ENCODE peak calls at places on chromosomes 3 and 15, in ten cellular contexts. One of them, this sample, is unnamed.

GRCh38 chr3:130915567-130916292 is 21.8 kb downstream of the ATP2C1 start:
- DNase-seq in occipital lobe: no peak
- DNase-seq in SIG-M5: no peak
- DNase-seq in activated CD4-positive, alpha-beta T cell treated with anti-CD3 and anti-CD28 coated beads, Interleukin-2, amount 10 ng/mL, durations not matched to agents 7 days and 5 days: no peak
- DNase-seq in T-helper 9 cell: no peak
- DNase-seq in GDM1: no peak
- DNase-seq in T-helper 1 cell: no peak
- DNase-seq in NCI-H1436: no peak
- DNase-seq in NCI-H510A treated with DMSO at 0.1 percent for 48 hours: no peak
- DNase-seq in stomach: no peak
- DNase-seq in this sample: no peak

GRCh38 chr15:53573091-53573490 is 186.4 kb downstream of the WDR72 start:
- DNase-seq in activated CD4-positive, alpha-beta T cell treated with anti-CD3 and anti-CD28 coated beads, Interleukin-2, amount 10 ng/mL, durations not matched to agents 7 days and 5 days: no peak
- DNase-seq in stomach: no peak
- DNase-seq in T-helper 1 cell: no peak
- DNase-seq in NCI-H1436: no peak
- DNase-seq in SIG-M5: no peak
- DNase-seq in NCI-H510A treated with DMSO at 0.1 percent for 48 hours: no peak
- DNase-seq in GDM1: no peak
- DNase-seq in occipital lobe: no peak
- DNase-seq in T-helper 9 cell: no peak
- DNase-seq in this sample: no peak

GRCh38 chr15:38598749-38599148 is 34.1 kb upstream of the RASGRP1 start:
- DNase-seq in T-helper 1 cell: no peak
- DNase-seq in NCI-H510A treated with DMSO at 0.1 percent for 48 hours: no peak
- DNase-seq in activated CD4-positive, alpha-beta T cell treated with anti-CD3 and anti-CD28 coated beads, Interleukin-2, amount 10 ng/mL, durations not matched to agents 7 days and 5 days: no peak
- DNase-seq in occipital lobe: no peak
- DNase-seq in SIG-M5: no peak
- DNase-seq in GDM1: no peak
- DNase-seq in stomach: no peak
- DNase-seq in T-helper 9 cell: no peak
- DNase-seq in NCI-H1436: no peak
- DNase-seq in this sample: no peak

GRCh38 chr15:65323071-65323511 is 18.6 kb downstream of the RNU5B-1 start:
- DNase-seq in NCI-H510A treated with DMSO at 0.1 percent for 48 hours: no peak
- DNase-seq in GDM1: no peak
- DNase-seq in activated CD4-positive, alpha-beta T cell treated with anti-CD3 and anti-CD28 coated beads, Interleukin-2, amount 10 ng/mL, durations not matched to agents 7 days and 5 days: no peak
- DNase-seq in occipital lobe: no peak
- DNase-seq in stomach: no peak
- DNase-seq in NCI-H1436: peak; percentile 23
- DNase-seq in T-helper 1 cell: no peak
- DNase-seq in T-helper 9 cell: no peak
- DNase-seq in SIG-M5: no peak
- DNase-seq in this sample: no peak

GRCh38 chr15:90610220-90610619 is 80.5 kb downstream of the CRTC3 start:
- DNase-seq in occipital lobe: no peak
- DNase-seq in GDM1: no peak
- DNase-seq in stomach: no peak
- DNase-seq in T-helper 1 cell: no peak
- DNase-seq in SIG-M5: no peak
- DNase-seq in NCI-H510A treated with DMSO at 0.1 percent for 48 hours: no peak
- DNase-seq in activated CD4-positive, alpha-beta T cell treated with anti-CD3 and anti-CD28 coated beads, Interleukin-2, amount 10 ng/mL, durations not matched to agents 7 days and 5 days: no peak
- DNase-seq in NCI-H1436: no peak
- DNase-seq in T-helper 9 cell: no peak
- DNase-seq in this sample: no peak

GRCh38 chr15:82139823-82140268 is 94.0 kb upstream of the MEX3B start:
- DNase-seq in NCI-H510A treated with DMSO at 0.1 percent for 48 hours: peak; percentile 23
- DNase-seq in stomach: no peak
- DNase-seq in occipital lobe: no peak
- DNase-seq in activated CD4-positive, alpha-beta T cell treated with anti-CD3 and anti-CD28 coated beads, Interleukin-2, amount 10 ng/mL, durations not matched to agents 7 days and 5 days: no peak
- DNase-seq in GDM1: peak; percentile 11
- DNase-seq in NCI-H1436: no peak
- DNase-seq in SIG-M5: no peak
- DNase-seq in T-helper 9 cell: no peak
- DNase-seq in T-helper 1 cell: no peak
- DNase-seq in this sample: peak; percentile 37

GRCh38 chr3:118089563-118089962 is 945.1 kb downstream of the IGSF11 start:
- DNase-seq in SIG-M5: no peak
- DNase-seq in stomach: no peak
- DNase-seq in GDM1: no peak
- DNase-seq in T-helper 1 cell: no peak
- DNase-seq in occipital lobe: no peak
- DNase-seq in activated CD4-positive, alpha-beta T cell treated with anti-CD3 and anti-CD28 coated beads, Interleukin-2, amount 10 ng/mL, durations not matched to agents 7 days and 5 days: no peak
- DNase-seq in NCI-H510A treated with DMSO at 0.1 percent for 48 hours: no peak
- DNase-seq in NCI-H1436: no peak
- DNase-seq in T-helper 9 cell: no peak
- DNase-seq in this sample: no peak

GRCh38 chr15:63388511-63388910 is 6.9 kb upstream of the CA12 start:
- DNase-seq in activated CD4-positive, alpha-beta T cell treated with anti-CD3 and anti-CD28 coated beads, Interleukin-2, amount 10 ng/mL, durations not matched to agents 7 days and 5 days: no peak
- DNase-seq in T-helper 1 cell: no peak
- DNase-seq in SIG-M5: no peak
- DNase-seq in NCI-H510A treated with DMSO at 0.1 percent for 48 hours: peak; percentile 58
- DNase-seq in T-helper 9 cell: no peak
- DNase-seq in stomach: no peak
- DNase-seq in GDM1: no peak
- DNase-seq in NCI-H1436: no peak
- DNase-seq in occipital lobe: no peak
- DNase-seq in this sample: no peak

GRCh38 chr15:60223161-60223560 is 174.6 kb downstream of the ANXA2 start:
- DNase-seq in NCI-H510A treated with DMSO at 0.1 percent for 48 hours: peak; percentile 21
- DNase-seq in occipital lobe: no peak
- DNase-seq in T-helper 9 cell: no peak
- DNase-seq in activated CD4-positive, alpha-beta T cell treated with anti-CD3 and anti-CD28 coated beads, Interleukin-2, amount 10 ng/mL, durations not matched to agents 7 days and 5 days: no peak
- DNase-seq in NCI-H1436: no peak
- DNase-seq in T-helper 1 cell: no peak
- DNase-seq in GDM1: no peak
- DNase-seq in SIG-M5: no peak
- DNase-seq in stomach: no peak
- DNase-seq in this sample: no peak

GRCh38 chr15:63362196-63362595 is 19.4 kb downstream of the CA12 start:
- DNase-seq in occipital lobe: no peak
- DNase-seq in GDM1: no peak
- DNase-seq in activated CD4-positive, alpha-beta T cell treated with anti-CD3 and anti-CD28 coated beads, Interleukin-2, amount 10 ng/mL, durations not matched to agents 7 days and 5 days: no peak
- DNase-seq in T-helper 9 cell: no peak
- DNase-seq in stomach: peak; percentile 79
- DNase-seq in NCI-H510A treated with DMSO at 0.1 percent for 48 hours: no peak
- DNase-seq in T-helper 1 cell: no peak
- DNase-seq in NCI-H1436: no peak
- DNase-seq in SIG-M5: no peak
- DNase-seq in this sample: no peak

GRCh38 chr3:180548050-180548449 is 53.9 kb upstream of the TTC14 start:
- DNase-seq in NCI-H1436: no peak
- DNase-seq in SIG-M5: no peak
- DNase-seq in stomach: no peak
- DNase-seq in T-helper 1 cell: no peak
- DNase-seq in T-helper 9 cell: no peak
- DNase-seq in GDM1: no peak
- DNase-seq in NCI-H510A treated with DMSO at 0.1 percent for 48 hours: no peak
- DNase-seq in activated CD4-positive, alpha-beta T cell treated with anti-CD3 and anti-CD28 coated beads, Interleukin-2, amount 10 ng/mL, durations not matched to agents 7 days and 5 days: no peak
- DNase-seq in occipital lobe: no peak
- DNase-seq in this sample: no peak

GRCh38 chr3:132161608-132162007 is 126.8 kb upstream of the CPNE4 start:
- DNase-seq in activated CD4-positive, alpha-beta T cell treated with anti-CD3 and anti-CD28 coated beads, Interleukin-2, amount 10 ng/mL, durations not matched to agents 7 days and 5 days: no peak
- DNase-seq in NCI-H1436: no peak
- DNase-seq in GDM1: no peak
- DNase-seq in NCI-H510A treated with DMSO at 0.1 percent for 48 hours: no peak
- DNase-seq in SIG-M5: no peak
- DNase-seq in T-helper 9 cell: no peak
- DNase-seq in occipital lobe: no peak
- DNase-seq in stomach: no peak
- DNase-seq in T-helper 1 cell: no peak
- DNase-seq in this sample: no peak

GRCh38 chr3:46052531-46052930 is 25.2 kb upstream of the XCR1 start:
- DNase-seq in stomach: no peak
- DNase-seq in occipital lobe: no peak
- DNase-seq in T-helper 9 cell: no peak
- DNase-seq in SIG-M5: no peak
- DNase-seq in NCI-H1436: no peak
- DNase-seq in T-helper 1 cell: no peak
- DNase-seq in GDM1: no peak
- DNase-seq in activated CD4-positive, alpha-beta T cell treated with anti-CD3 and anti-CD28 coated beads, Interleukin-2, amount 10 ng/mL, durations not matched to agents 7 days and 5 days: no peak
- DNase-seq in NCI-H510A treated with DMSO at 0.1 percent for 48 hours: no peak
- DNase-seq in this sample: no peak

GRCh38 chr15:63052961-63053698 is 10.6 kb downstream of the TPM1 start:
- DNase-seq in T-helper 9 cell: no peak
- DNase-seq in SIG-M5: no peak
- DNase-seq in occipital lobe: no peak
- DNase-seq in stomach: peak; percentile 42
- DNase-seq in T-helper 1 cell: no peak
- DNase-seq in activated CD4-positive, alpha-beta T cell treated with anti-CD3 and anti-CD28 coated beads, Interleukin-2, amount 10 ng/mL, durations not matched to agents 7 days and 5 days: no peak
- DNase-seq in GDM1: no peak
- DNase-seq in NCI-H510A treated with DMSO at 0.1 percent for 48 hours: no peak
- DNase-seq in NCI-H1436: no peak
- DNase-seq in this sample: peak; percentile 44

GRCh38 chr3:15502616-15503015 is 18.9 kb downstream of the COLQ start:
- DNase-seq in activated CD4-positive, alpha-beta T cell treated with anti-CD3 and anti-CD28 coated beads, Interleukin-2, amount 10 ng/mL, durations not matched to agents 7 days and 5 days: no peak
- DNase-seq in SIG-M5: no peak
- DNase-seq in T-helper 1 cell: no peak
- DNase-seq in T-helper 9 cell: no peak
- DNase-seq in GDM1: no peak
- DNase-seq in stomach: no peak
- DNase-seq in NCI-H1436: no peak
- DNase-seq in occipital lobe: no peak
- DNase-seq in NCI-H510A treated with DMSO at 0.1 percent for 48 hours: no peak
- DNase-seq in this sample: no peak

GRCh38 chr3:136559896-136560295 is 192.3 kb downstream of the STAG1 start:
- DNase-seq in T-helper 1 cell: no peak
- DNase-seq in stomach: no peak
- DNase-seq in T-helper 9 cell: no peak
- DNase-seq in occipital lobe: no peak
- DNase-seq in NCI-H510A treated with DMSO at 0.1 percent for 48 hours: no peak
- DNase-seq in GDM1: no peak
- DNase-seq in SIG-M5: no peak
- DNase-seq in activated CD4-positive, alpha-beta T cell treated with anti-CD3 and anti-CD28 coated beads, Interleukin-2, amount 10 ng/mL, durations not matched to agents 7 days and 5 days: no peak
- DNase-seq in NCI-H1436: no peak
- DNase-seq in this sample: no peak

GRCh38 chr15:78054518-78054917 is 23.0 kb downstream of the TBC1D2B start:
- DNase-seq in T-helper 1 cell: no peak
- DNase-seq in occipital lobe: no peak
- DNase-seq in T-helper 9 cell: no peak
- DNase-seq in activated CD4-positive, alpha-beta T cell treated with anti-CD3 and anti-CD28 coated beads, Interleukin-2, amount 10 ng/mL, durations not matched to agents 7 days and 5 days: no peak
- DNase-seq in stomach: no peak
- DNase-seq in NCI-H510A treated with DMSO at 0.1 percent for 48 hours: no peak
- DNase-seq in GDM1: no peak
- DNase-seq in SIG-M5: no peak
- DNase-seq in NCI-H1436: no peak
- DNase-seq in this sample: no peak

GRCh38 chr3:183388213-183388612 is 40.2 kb downstream of the MCF2L2 start:
- DNase-seq in NCI-H510A treated with DMSO at 0.1 percent for 48 hours: no peak
- DNase-seq in GDM1: no peak
- DNase-seq in SIG-M5: no peak
- DNase-seq in T-helper 9 cell: no peak
- DNase-seq in activated CD4-positive, alpha-beta T cell treated with anti-CD3 and anti-CD28 coated beads, Interleukin-2, amount 10 ng/mL, durations not matched to agents 7 days and 5 days: no peak
- DNase-seq in occipital lobe: no peak
- DNase-seq in stomach: no peak
- DNase-seq in T-helper 1 cell: no peak
- DNase-seq in NCI-H1436: no peak
- DNase-seq in this sample: no peak

GRCh38 chr3:126338796-126339241 is 18.4 kb downstream of the KLF15 start:
- DNase-seq in SIG-M5: no peak
- DNase-seq in stomach: peak; percentile 24
- DNase-seq in occipital lobe: no peak
- DNase-seq in NCI-H1436: no peak
- DNase-seq in activated CD4-positive, alpha-beta T cell treated with anti-CD3 and anti-CD28 coated beads, Interleukin-2, amount 10 ng/mL, durations not matched to agents 7 days and 5 days: no peak
- DNase-seq in T-helper 9 cell: no peak
- DNase-seq in GDM1: no peak
- DNase-seq in T-helper 1 cell: no peak
- DNase-seq in NCI-H510A treated with DMSO at 0.1 percent for 48 hours: no peak
- DNase-seq in this sample: no peak

GRCh38 chr15:77163806-77164384 is 93.0 kb upstream of the TSPAN3 start:
- DNase-seq in stomach: no peak
- DNase-seq in occipital lobe: no peak
- DNase-seq in T-helper 9 cell: no peak
- DNase-seq in NCI-H510A treated with DMSO at 0.1 percent for 48 hours: no peak
- DNase-seq in activated CD4-positive, alpha-beta T cell treated with anti-CD3 and anti-CD28 coated beads, Interleukin-2, amount 10 ng/mL, durations not matched to agents 7 days and 5 days: no peak
- DNase-seq in NCI-H1436: no peak
- DNase-seq in GDM1: no peak
- DNase-seq in T-helper 1 cell: no peak
- DNase-seq in SIG-M5: no peak
- DNase-seq in this sample: no peak

GRCh38 chr3:150061288-150062018 is 90.8 kb upstream of the PFN2 start:
- DNase-seq in activated CD4-positive, alpha-beta T cell treated with anti-CD3 and anti-CD28 coated beads, Interleukin-2, amount 10 ng/mL, durations not matched to agents 7 days and 5 days: no peak
- DNase-seq in T-helper 9 cell: no peak
- DNase-seq in NCI-H510A treated with DMSO at 0.1 percent for 48 hours: no peak
- DNase-seq in occipital lobe: no peak
- DNase-seq in T-helper 1 cell: no peak
- DNase-seq in stomach: no peak
- DNase-seq in SIG-M5: no peak
- DNase-seq in GDM1: no peak
- DNase-seq in NCI-H1436: no peak
- DNase-seq in this sample: no peak

GRCh38 chr15:46365612-46366011 is 730.8 kb downstream of the SQOR start:
- DNase-seq in GDM1: no peak
- DNase-seq in T-helper 1 cell: no peak
- DNase-seq in activated CD4-positive, alpha-beta T cell treated with anti-CD3 and anti-CD28 coated beads, Interleukin-2, amount 10 ng/mL, durations not matched to agents 7 days and 5 days: no peak
- DNase-seq in stomach: no peak
- DNase-seq in SIG-M5: no peak
- DNase-seq in NCI-H1436: no peak
- DNase-seq in NCI-H510A treated with DMSO at 0.1 percent for 48 hours: no peak
- DNase-seq in T-helper 9 cell: no peak
- DNase-seq in occipital lobe: peak; percentile 60
- DNase-seq in this sample: peak; percentile 14

GRCh38 chr3:37770938-37771918 is 90.5 kb upstream of the CTDSPL start:
- DNase-seq in activated CD4-positive, alpha-beta T cell treated with anti-CD3 and anti-CD28 coated beads, Interleukin-2, amount 10 ng/mL, durations not matched to agents 7 days and 5 days: no peak
- DNase-seq in stomach: peak; percentile 64
- DNase-seq in GDM1: no peak
- DNase-seq in NCI-H510A treated with DMSO at 0.1 percent for 48 hours: no peak
- DNase-seq in NCI-H1436: no peak
- DNase-seq in T-helper 1 cell: no peak
- DNase-seq in SIG-M5: no peak
- DNase-seq in occipital lobe: no peak
- DNase-seq in T-helper 9 cell: no peak
- DNase-seq in this sample: no peak

GRCh38 chr3:152480282-152480953 is 211.7 kb downstream of the MBNL1 start:
- DNase-seq in stomach: no peak
- DNase-seq in T-helper 9 cell: no peak
- DNase-seq in GDM1: no peak
- DNase-seq in NCI-H1436: no peak
- DNase-seq in T-helper 1 cell: no peak
- DNase-seq in NCI-H510A treated with DMSO at 0.1 percent for 48 hours: no peak
- DNase-seq in SIG-M5: no peak
- DNase-seq in activated CD4-positive, alpha-beta T cell treated with anti-CD3 and anti-CD28 coated beads, Interleukin-2, amount 10 ng/mL, durations not matched to agents 7 days and 5 days: no peak
- DNase-seq in occipital lobe: no peak
- DNase-seq in this sample: no peak

GRCh38 chr3:157045238-157045860 is 114.6 kb downstream of the CCNL1 start:
- DNase-seq in occipital lobe: no peak
- DNase-seq in GDM1: no peak
- DNase-seq in NCI-H510A treated with DMSO at 0.1 percent for 48 hours: no peak
- DNase-seq in T-helper 9 cell: no peak
- DNase-seq in stomach: no peak
- DNase-seq in activated CD4-positive, alpha-beta T cell treated with anti-CD3 and anti-CD28 coated beads, Interleukin-2, amount 10 ng/mL, durations not matched to agents 7 days and 5 days: no peak
- DNase-seq in NCI-H1436: no peak
- DNase-seq in T-helper 1 cell: no peak
- DNase-seq in SIG-M5: no peak
- DNase-seq in this sample: no peak

GRCh38 chr15:66619152-66619903 is 53.5 kb upstream of the LCTL start:
- DNase-seq in stomach: peak; percentile 85
- DNase-seq in SIG-M5: no peak
- DNase-seq in T-helper 9 cell: peak; percentile 9
- DNase-seq in NCI-H510A treated with DMSO at 0.1 percent for 48 hours: peak; percentile 4
- DNase-seq in GDM1: peak; percentile 45
- DNase-seq in T-helper 1 cell: no peak
- DNase-seq in activated CD4-positive, alpha-beta T cell treated with anti-CD3 and anti-CD28 coated beads, Interleukin-2, amount 10 ng/mL, durations not matched to agents 7 days and 5 days: peak; percentile 41
- DNase-seq in NCI-H1436: peak; percentile 18
- DNase-seq in occipital lobe: peak; percentile 13
- DNase-seq in this sample: peak; percentile 41

GRCh38 chr3:179961081-179962078 is 75.4 kb downstream of the PEX5L start:
- DNase-seq in activated CD4-positive, alpha-beta T cell treated with anti-CD3 and anti-CD28 coated beads, Interleukin-2, amount 10 ng/mL, durations not matched to agents 7 days and 5 days: no peak
- DNase-seq in T-helper 1 cell: no peak
- DNase-seq in stomach: no peak
- DNase-seq in NCI-H510A treated with DMSO at 0.1 percent for 48 hours: peak; percentile 86
- DNase-seq in occipital lobe: no peak
- DNase-seq in T-helper 9 cell: no peak
- DNase-seq in SIG-M5: no peak
- DNase-seq in NCI-H1436: peak; percentile 26
- DNase-seq in GDM1: no peak
- DNase-seq in this sample: no peak

GRCh38 chr3:42023380-42023779 is 61.5 kb upstream of the ULK4 start:
- DNase-seq in stomach: no peak
- DNase-seq in NCI-H510A treated with DMSO at 0.1 percent for 48 hours: no peak
- DNase-seq in NCI-H1436: no peak
- DNase-seq in GDM1: no peak
- DNase-seq in activated CD4-positive, alpha-beta T cell treated with anti-CD3 and anti-CD28 coated beads, Interleukin-2, amount 10 ng/mL, durations not matched to agents 7 days and 5 days: no peak
- DNase-seq in T-helper 1 cell: no peak
- DNase-seq in occipital lobe: no peak
- DNase-seq in T-helper 9 cell: no peak
- DNase-seq in SIG-M5: no peak
- DNase-seq in this sample: no peak